ENCODE peak calls at places on chromosomes 5 and 9, in ten cellular contexts. W, T, V, A, O, L, D, X, I and G are unnamed samples.

GRCh38 chr5:55657443-55657842 is 54.7 kb downstream of the SLC38A9 start:
- DNase-seq in W (no peak), T (no peak), V (no peak), A (no peak), O (no peak), L (no peak), D (no peak), X (no peak), I (no peak), G (no peak)

GRCh38 chr9:3746296-3747275 is 220.8 kb upstream of the RFX3 start:
- DNase-seq in W (no peak), T (peak; percentile 41), V (no peak), A (no peak), O (no peak), L (no peak), D (peak; percentile 74), X (peak; percentile 93), I (no peak), G (no peak)

GRCh38 chr9:100088202-100088601 is 10.6 kb downstream of the ERP44 start:
- DNase-seq in W (no peak), T (no peak), V (no peak), A (no peak), O (no peak), L (no peak), D (no peak), X (peak; percentile 31), I (no peak), G (no peak)

GRCh38 chr9:137002646-137003041 is 6.3 kb upstream of the CLIC3 start:
- DNase-seq in W (no peak), T (no peak), V (no peak), A (no peak), O (no peak), L (no peak), D (no peak), X (no peak), I (no peak), G (no peak)

GRCh38 chr9:95017661-95018060 is 291.2 kb downstream of the AOPEP start:
- DNase-seq in W (no peak), T (no peak), V (no peak), A (no peak), O (no peak), L (no peak), D (no peak), X (peak; percentile 69), I (no peak), G (no peak)

GRCh38 chr9:135951889-135952663 is 9.1 kb downstream of the UBAC1 start:
- DNase-seq in W (no peak), T (peak; percentile 62), V (no peak), A (peak; percentile 93), O (no peak), L (no peak), D (no peak), X (peak; percentile 96), I (no peak), G (no peak)

GRCh38 chr5:133292300-133292699 is 240.5 kb downstream of the HSPA4 start:
- DNase-seq in W (no peak), T (no peak), V (no peak), A (no peak), O (no peak), L (no peak), D (no peak), X (peak; percentile 91), I (no peak), G (no peak)

GRCh38 chr5:75412111-75412990 is 75.3 kb downstream of the HMGCR start:
- DNase-seq in W (no peak), T (peak; percentile 64), V (no peak), A (no peak), O (no peak), L (no peak), D (peak; percentile 7), X (no peak), I (no peak), G (no peak)

GRCh38 chr5:76601470-76601869 is 21.7 kb downstream of the F2RL2 start:
- DNase-seq in W (no peak), T (peak; percentile 45), V (no peak), A (no peak), O (no peak), L (no peak), D (peak; percentile 89), X (peak; percentile 46), I (no peak), G (no peak)

GRCh38 chr9:132698989-132699388 is 28.7 kb downstream of the GTF3C4 start:
- DNase-seq in W (no peak), T (no peak), V (no peak), A (no peak), O (no peak), L (no peak), D (peak; percentile 30), X (no peak), I (peak; percentile 51), G (peak; percentile 74)

GRCh38 chr5:29016067-29016466 is 1977.7 kb upstream of the CDH9 start:
- DNase-seq in W (no peak), T (no peak), V (no peak), A (no peak), O (no peak), L (no peak), D (no peak), X (no peak), I (no peak), G (no peak)

GRCh38 chr5:38258037-38258318 is 381 bp upstream of the EGFLAM start:
- DNase-seq in W (no peak), T (no peak), V (no peak), A (peak; percentile 23), O (no peak), L (no peak), D (no peak), X (no peak), I (no peak), G (no peak)
- H3K27me3 ChIP-seq in W (peaks cover 70% of the 10 kb centered on the region), T (peaks cover 63% of the 10 kb centered on the region), V (peaks cover 97% of the 10 kb centered on the region), A (no peaks in the 10 kb centered on the region), O (no peaks in the 10 kb centered on the region), L (no peaks in the 10 kb centered on the region), D (peaks cover 57% of the 10 kb centered on the region), X (peaks cover 44% of the 10 kb centered on the region), I (peaks cover 6% of the 10 kb centered on the region), G (peaks cover 8% of the 10 kb centered on the region)

GRCh38 chr5:122699226-122699625 is 75.7 kb upstream of the SNX2 start:
- DNase-seq in W (no peak), T (no peak), V (no peak), A (no peak), O (no peak), L (no peak), D (no peak), X (no peak), I (no peak), G (no peak)
- H3K27ac ChIP-seq in W (no peak overlapping the region), T (no peak overlapping the region), V (no peak overlapping the region), A (no peak overlapping the region), O (no peak overlapping the region), L (no peak overlapping the region), D (no peak overlapping the region), X (no peak overlapping the region), I (no peak overlapping the region), G (no peak overlapping the region)

GRCh38 chr9:126439402-126439765 is 112.8 kb downstream of the MVB12B start:
- DNase-seq in W (no peak), T (peak; percentile 21), V (no peak), A (no peak), O (no peak), L (no peak), D (peak; percentile 41), X (peak; percentile 58), I (no peak), G (no peak)

GRCh38 chr9:126442636-126443035 is 116.0 kb downstream of the MVB12B start:
- DNase-seq in W (no peak), T (no peak), V (no peak), A (no peak), O (no peak), L (no peak), D (no peak), X (no peak), I (no peak), G (no peak)

GRCh38 chr9:126440938-126441337 is 114.3 kb downstream of the MVB12B start:
- DNase-seq in W (no peak), T (no peak), V (no peak), A (no peak), O (no peak), L (no peak), D (no peak), X (no peak), I (no peak), G (no peak)

GRCh38 chr9:126438757-126439401 is 112.2 kb downstream of the MVB12B start:
- DNase-seq in W (no peak), T (no peak), V (no peak), A (no peak), O (no peak), L (no peak), D (no peak), X (no peak), I (no peak), G (no peak)

DNA sequence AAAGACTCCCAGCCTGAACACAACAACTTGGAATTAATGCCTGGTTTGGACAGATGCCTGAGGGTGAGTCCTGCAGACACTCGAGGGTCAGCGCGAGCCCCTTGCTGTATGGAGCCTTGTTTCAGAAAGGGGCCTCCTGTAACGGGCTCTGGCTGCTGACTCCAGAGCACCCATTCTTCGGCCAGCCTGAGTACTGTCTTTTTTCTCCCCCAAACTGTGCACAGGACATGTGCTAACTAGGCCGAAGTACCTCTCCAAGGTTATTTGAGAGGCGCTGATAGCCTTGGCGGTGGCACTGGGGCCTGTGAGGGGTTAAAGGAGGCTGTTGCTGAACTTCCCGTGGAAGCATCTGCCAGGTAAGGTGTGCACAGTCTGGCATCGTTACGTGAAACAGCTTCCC is 113.4 kb downstream of the MVB12B start:
- DNase-seq in W (no peak), T (no peak), V (no peak), A (no peak), O (no peak), L (no peak), D (no peak), X (no peak), I (no peak), G (no peak)
- TF ChIP-seq CTCF in W (no peak), T (no peak), V (no peak), A (no peak), O (no peak), L (no peak), D (no peak), X (no peak), I (no peak), G (no peak)

GRCh38 chr5:73295447-73295846 is 122.5 kb downstream of the TMEM174 start:
- DNase-seq in W (no peak), T (no peak), V (no peak), A (no peak), O (no peak), L (no peak), D (no peak), X (no peak), I (no peak), G (no peak)

GRCh38 chr5:73298251-73299016 is 125.4 kb downstream of the TMEM174 start:
- DNase-seq in W (no peak), T (peak; percentile 78), V (no peak), A (no peak), O (no peak), L (no peak), D (no peak), X (peak; percentile 14), I (no peak), G (no peak)

GRCh38 chr5:73296772-73297171 is 123.8 kb downstream of the TMEM174 start:
- DNase-seq in W (no peak), T (no peak), V (no peak), A (no peak), O (no peak), L (no peak), D (peak; percentile 70), X (peak; percentile 51), I (no peak), G (no peak)

GRCh38 chr5:73299017-73299630 is 126.1 kb downstream of the TMEM174 start:
- DNase-seq in W (no peak), T (no peak), V (no peak), A (no peak), O (no peak), L (no peak), D (no peak), X (peak; percentile 22), I (no peak), G (no peak)

GRCh38 chr5:73297430-73297829 is 124.4 kb downstream of the TMEM174 start:
- DNase-seq in W (no peak), T (no peak), V (no peak), A (no peak), O (no peak), L (no peak), D (no peak), X (no peak), I (no peak), G (no peak)
- H3K27me3 ChIP-seq in W (peaks cover 90% of the 10 kb centered on the region), T (peaks cover 6% of the 10 kb centered on the region), V (peaks cover 100% of the 10 kb centered on the region), A (peaks cover 2% of the 10 kb centered on the region), O (peaks cover 6% of the 10 kb centered on the region), L (no peaks in the 10 kb centered on the region), D (peaks cover 98% of the 10 kb centered on the region), X (peaks cover 38% of the 10 kb centered on the region), I (peaks cover 17% of the 10 kb centered on the region), G (peaks cover 35% of the 10 kb centered on the region)